ENCODE peak calls at places on chromosomes 2 and 18, in six cellular contexts. Z is kidney; S is CD4-positive, alpha-beta T cell; G is EH; T is germinal center; V is foreskin fibroblast. F is an unnamed sample.

GRCh38 chr2:24724111-24724775 is 68.9 kb downstream of the PTRHD1 start:
- DNase-seq in G (peak; percentile 43), S (no peak), V (no peak), T (no peak), Z (no peak), F (no peak)

GRCh38 chr2:96109931-96110511 is 6.3 kb downstream of the ADRA2B start:
- DNase-seq in G (no peak), T (no peak), V (no peak), S (no peak), Z (peak; percentile 52), F (peak; percentile 22)

GRCh38 chr18:12843420-12844346 is 40.4 kb downstream of the PTPN2 start:
- DNase-seq in G (peak; percentile 28), V (no peak), Z (no peak), S (no peak), T (no peak), F (no peak)

GRCh38 chr2:118974103-118974911 is 32.3 kb downstream of the MARCO start:
- DNase-seq in G (peak; percentile 32), Z (peak; percentile 61), V (peak; percentile 44), T (no peak), S (no peak), F (peak; percentile 62)

GRCh38 chr2:24409700-24410556 is 49.6 kb upstream of the ITSN2 start:
- DNase-seq in G (peak; percentile 76), T (peak; percentile 68), Z (no peak), V (peak; percentile 57), S (peak; percentile 16), F (no peak)

GRCh38 chr2:85707304-85707703 is 13.1 kb downstream of the GNLY start:
- DNase-seq in T (peak; percentile 75), V (peak; percentile 85), S (peak; percentile 44), Z (no peak), G (peak; percentile 85), F (no peak)

GRCh38 chr2:102392942-102393341 is 30.0 kb upstream of the IL18RAP start:
- DNase-seq in S (no peak), G (no peak), V (no peak), Z (no peak), T (no peak), F (no peak)

GRCh38 chr2:238910751-238911351 is 63.0 kb downstream of the TWIST2 start:
- DNase-seq in G (no peak), T (no peak), Z (no peak), S (no peak), V (no peak), F (no peak)

GRCh38 chr18:22102948-22103663 is 66.3 kb upstream of the GATA6 start:
- DNase-seq in T (no peak), G (no peak), V (no peak), Z (no peak), S (no peak), F (no peak)

GRCh38 chr2:239329972-239330572 is 70.7 kb downstream of the HDAC4 start:
- DNase-seq in Z (no peak), S (no peak), T (no peak), V (no peak), G (no peak), F (no peak)

GRCh38 chr2:224628416-224628815 is 43.3 kb upstream of the CUL3 start:
- DNase-seq in G (no peak), V (no peak), Z (no peak), S (no peak), T (no peak), F (no peak)

GRCh38 chr2:26245810-26246209 is 1.1 kb downstream of the HADHB start:
- DNase-seq in T (no peak), Z (no peak), G (peak; percentile 41), S (no peak), V (no peak), F (no peak)

GRCh38 chr2:190723397-190724090 is 74.7 kb downstream of the NAB1 start:
- DNase-seq in V (no peak), T (no peak), G (no peak), Z (no peak), S (no peak), F (no peak)

GRCh38 chr18:13235981-13236380 is 17.4 kb downstream of the LDLRAD4 start:
- DNase-seq in Z (no peak), G (no peak), T (no peak), V (no peak), S (no peak), F (peak; percentile 47)

GRCh38 chr2:66576381-66577330 is 141.7 kb downstream of the MEIS1 start:
- DNase-seq in G (peak; percentile 63), T (no peak), S (no peak), V (no peak), Z (peak; percentile 73), F (no peak)

GRCh38 chr2:174597347-174598047 is at the start of gene WIPF1:
- DNase-seq in Z (no peak), G (peak; percentile 79), V (peak; percentile 50), T (peak; percentile 26), S (peak; percentile 40), F (no peak)

GRCh38 chr2:240662681-240663080 is 20.0 kb downstream of the AQP12B start:
- DNase-seq in S (no peak), V (no peak), T (no peak), Z (no peak), G (peak; percentile 8), F (no peak)

GRCh38 chr2:16561676-16562075 is 104.0 kb downstream of the CYRIA start:
- DNase-seq in V (no peak), S (no peak), G (no peak), T (no peak), Z (no peak), F (no peak)

GRCh38 chr18:48391863-48392262 is 17.3 kb downstream of the ZBTB7C start:
- DNase-seq in T (no peak), S (no peak), V (no peak), Z (no peak), G (no peak), F (no peak)

GRCh38 chr2:110852541-110853263 is 120.3 kb downstream of the ACOXL start:
- DNase-seq in Z (no peak), V (no peak), T (no peak), S (no peak), G (peak; percentile 6), F (no peak)

GRCh38 chr2:28567076-28567471 is 71.2 kb downstream of the PLB1 start:
- DNase-seq in G (no peak), V (no peak), S (no peak), T (peak; percentile 32), Z (no peak), F (no peak)

GRCh38 chr2:209577376-209578357 is 153.8 kb downstream of the MAP2 start:
- DNase-seq in S (no peak), T (peak; percentile 11), Z (no peak), V (no peak), G (peak; percentile 15), F (no peak)

GRCh38 chr2:189549440-189549832 is 31.1 kb downstream of the SLC40A1 start:
- DNase-seq in S (no peak), T (no peak), G (no peak), Z (no peak), V (no peak), F (no peak)

GRCh38 chr18:59639136-59639535 is 58.1 kb downstream of the CCBE1 start:
- DNase-seq in G (no peak), Z (no peak), T (no peak), S (no peak), V (no peak), F (no peak)

GRCh38 chr2:231533086-231533776 is 3.0 kb upstream of the NMUR1 start:
- DNase-seq in S (no peak), V (no peak), T (no peak), Z (no peak), G (no peak), F (no peak)

F was measured in lower lobe of right lung.